ENCODE peak calls at places on chromosome 19, in eight cellular contexts. B, T, X, H, E, L, Z and N are unnamed samples.
A peak's percentile ranks its signal among the peaks of the same experiment; 100 is the strongest.

GRCh38 chr19:35389192-35389861 is 18.5 kb downstream of the GPR42 start:
- DNase-seq in B (no peak), T (no peak), X (no peak), H (no peak), E (no peak), L (no peak), Z (no peak), N (peak; percentile 46)

GRCh38 chr19:34972163-34972705 is 8.2 kb upstream of the ZNF792 start:
- DNase-seq in B (no peak), T (no peak), X (no peak), H (no peak), E (no peak), L (no peak), Z (no peak), N (no peak)

GRCh38 chr19:58093071-58093470 is 5.0 kb downstream of the ZSCAN18 start:
- DNase-seq in B (no peak), T (no peak), X (no peak), H (no peak), E (no peak), L (no peak), Z (no peak), N (no peak)

GRCh38 chr19:6126335-6126974 is 9.0 kb upstream of the ACSBG2 start:
- DNase-seq in B (no peak), T (no peak), X (no peak), H (peak; percentile 16), E (no peak), L (no peak), Z (no peak), N (no peak)

GRCh38 chr19:54041969-54042606 is 21.6 kb downstream of the VSTM1 start:
- DNase-seq in B (no peak), T (no peak), X (no peak), H (no peak), E (no peak), L (no peak), Z (no peak), N (no peak)

GRCh38 chr19:52660981-52661380 is 22.8 kb upstream of the ZNF83 start:
- DNase-seq in B (no peak), T (no peak), X (no peak), H (no peak), E (no peak), L (no peak), Z (no peak), N (no peak)

GRCh38 chr19:3073159-3073563 is 10.9 kb upstream of the TLE5 start:
- DNase-seq in B (no peak), T (no peak), X (peak; percentile 59), H (peak; percentile 48), E (no peak), L (no peak), Z (no peak), N (no peak)

GRCh38 chr19:21143846-21144245 is 2.0 kb downstream of the ZNF431 start:
- DNase-seq in B (peak; percentile 37), T (no peak), X (no peak), H (no peak), E (no peak), L (no peak), Z (no peak), N (no peak)

DNA sequence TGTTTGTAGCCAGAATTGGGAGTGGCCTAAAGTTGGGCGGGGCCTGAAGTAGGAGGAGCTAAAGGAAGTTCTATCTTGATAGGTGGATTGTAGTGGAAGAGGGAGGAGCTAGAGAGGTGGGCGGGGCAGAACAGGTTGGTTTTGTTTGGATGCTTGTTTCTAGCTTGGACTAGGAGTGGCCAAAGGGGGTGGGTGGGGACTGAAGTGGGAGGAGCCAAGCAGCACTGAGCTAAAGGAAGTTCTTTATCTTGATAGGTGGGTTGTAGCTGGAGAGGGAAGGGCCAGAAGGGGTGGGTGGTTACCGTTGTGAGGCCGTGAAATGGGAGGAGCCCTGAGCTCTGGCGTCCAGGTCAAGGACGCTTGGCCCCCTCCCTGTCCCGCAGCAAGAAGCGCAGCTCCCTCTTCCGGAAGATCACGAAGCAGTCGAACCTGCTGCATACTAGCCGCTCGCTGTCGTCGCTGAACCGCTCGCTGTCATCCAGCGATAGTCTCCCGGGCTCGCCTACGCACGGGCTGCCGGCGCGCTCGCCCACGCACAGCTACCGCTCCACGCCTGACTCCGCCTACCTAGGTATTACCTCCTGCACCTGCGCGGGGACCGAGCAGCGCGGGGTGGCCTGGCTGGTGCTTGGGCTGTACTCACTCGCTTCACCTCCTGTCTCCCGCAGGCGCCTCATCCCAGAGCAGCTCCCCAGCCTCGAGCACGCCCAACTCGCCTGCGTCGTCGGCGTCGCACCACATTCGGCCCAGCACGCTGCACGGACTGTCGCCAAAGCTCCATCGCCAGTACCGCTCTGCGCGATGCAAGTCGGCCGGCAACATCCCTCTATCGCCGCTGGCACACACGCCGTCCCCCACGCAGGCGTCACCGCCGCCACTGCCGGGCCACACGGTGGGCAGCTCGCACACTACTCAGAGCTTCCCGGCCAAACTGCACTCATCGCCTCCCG is 8.0 kb downstream of the DNASE2 start:
- DNase-seq in B (peak; percentile 46), T (no peak), X (no peak), H (peak; percentile 85), E (no peak), L (peak; percentile 80), Z (peak; percentile 94), N (no peak)
- TF ChIP-seq POLR2A in B (no peak), T (no peak), X (no peak), H (no peak), E (no peak), L (no peak), Z (no peak), N (no peak)

GRCh38 chr19:48962849-48963165 is 2.3 kb upstream of the FTL start:
- DNase-seq in B (no peak), T (no peak), X (no peak), H (no peak), E (no peak), L (no peak), Z (no peak), N (no peak)

GRCh38 chr19:48963371-48964204 is 1.5 kb upstream of the FTL start:
- DNase-seq in B (peak; percentile 76), T (peak; percentile 68), X (peak; percentile 84), H (peak; percentile 76), E (peak; percentile 86), L (peak; percentile 76), Z (peak; percentile 81), N (no peak)

GRCh38 chr19:48965806-48966540 is 864 bp downstream of the FTL start:
- DNase-seq in B (peak; percentile 80), T (peak; percentile 84), X (peak; percentile 87), H (peak; percentile 90), E (peak; percentile 89), L (peak; percentile 97), Z (peak; percentile 90), N (no peak)

GRCh38 chr19:48965033-48965805 is at the start of gene FTL:
- DNase-seq in B (peak; percentile 99), T (peak; percentile 97), X (peak; percentile 98), H (peak; percentile 98), E (peak; percentile 98), L (peak; percentile 97), Z (peak; percentile 98), N (no peak)

DNA sequence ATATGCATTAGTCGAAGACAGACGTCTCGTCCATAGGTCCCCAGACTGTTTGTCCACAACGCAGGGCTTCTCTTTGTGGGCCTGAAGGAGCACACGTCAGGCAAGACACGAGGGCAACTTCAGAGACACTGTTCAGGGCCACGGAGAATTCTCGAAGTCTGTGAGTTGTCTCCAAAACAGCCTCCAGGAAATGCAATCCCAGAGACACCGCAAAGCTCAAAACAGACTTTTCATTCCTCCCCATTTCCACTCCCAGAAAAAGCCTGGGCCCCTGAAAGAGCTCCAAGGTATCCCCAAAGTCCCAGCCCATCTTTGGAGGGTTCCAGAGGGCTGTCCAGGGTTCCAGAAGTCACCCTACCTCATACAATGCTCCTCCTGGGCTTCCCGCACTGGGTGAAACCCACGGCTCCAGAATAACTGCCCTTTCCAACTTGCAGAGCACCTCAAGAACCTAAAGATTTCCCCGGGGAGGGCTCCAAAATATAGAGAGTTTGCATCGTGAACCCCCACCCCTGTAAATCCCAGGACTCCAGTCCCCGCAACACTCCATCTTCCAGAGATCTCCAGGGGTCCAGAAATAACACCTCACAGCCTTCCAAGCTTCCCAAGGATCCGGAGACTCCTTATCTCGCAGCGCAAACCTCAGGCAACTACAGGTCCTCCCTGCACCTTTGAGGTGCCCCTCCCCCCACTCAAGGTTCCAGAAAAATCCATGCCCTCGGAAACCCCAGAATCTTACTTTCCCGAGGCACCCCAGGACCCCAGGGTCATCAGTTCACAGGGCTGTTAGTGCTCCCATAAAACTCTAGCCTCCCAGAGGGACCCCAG is 690 bp upstream of the FTL start:
- DNase-seq in B (no peak), T (no peak), X (no peak), H (peak; percentile 43), E (peak; percentile 56), L (peak; percentile 49), Z (no peak), N (peak; percentile 89)
- TF ChIP-seq POLR2A in B (no peak), T (no peak), X (no peak), H (no peak), E (no peak), L (no peak), Z (no peak), N (no peak)

DNA sequence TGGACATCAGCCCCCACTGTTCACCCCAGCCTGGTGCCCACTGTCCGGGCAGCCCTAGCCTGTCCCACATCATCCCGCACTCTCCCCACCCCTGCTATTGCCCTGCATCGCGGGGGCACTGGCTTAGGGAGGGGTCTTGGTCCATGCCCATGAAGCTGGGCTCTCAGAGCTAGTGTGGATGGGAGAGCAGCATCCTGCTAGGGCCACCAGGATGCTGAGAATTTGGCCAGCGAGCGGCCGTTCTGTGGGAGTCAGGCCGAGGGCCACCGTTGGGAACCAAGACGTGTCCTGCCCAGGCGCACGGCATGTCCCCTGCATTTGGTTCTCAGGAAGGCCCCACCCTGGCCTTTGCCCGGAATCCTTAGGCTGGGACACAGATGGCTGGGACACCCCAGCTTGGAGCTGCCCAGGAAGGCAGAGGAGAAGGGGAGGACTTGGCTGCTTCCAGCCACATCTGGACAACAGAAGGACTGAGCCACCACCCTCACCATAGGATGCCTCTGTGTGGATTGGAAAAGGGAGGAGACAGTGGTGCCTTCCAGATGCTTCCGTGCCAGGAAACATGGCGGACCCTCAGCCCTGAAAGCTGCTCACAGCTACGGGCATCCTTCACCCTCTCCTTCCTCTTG is 14.6 kb downstream of the ADGRE5 start:
- DNase-seq in B (no peak), T (no peak), X (no peak), H (no peak), E (no peak), L (no peak), Z (no peak), N (no peak)
- TF ChIP-seq POLR2A in B (no peak), T (no peak), X (no peak), H (no peak), E (no peak), L (no peak), Z (no peak), N (no peak)

GRCh38 chr19:30428281-30428680 is 56.1 kb downstream of the ZNF536 start:
- DNase-seq in B (no peak), T (no peak), X (no peak), H (no peak), E (no peak), L (no peak), Z (no peak), N (peak; percentile 77)

GRCh38 chr19:30423481-30423880 is 51.3 kb downstream of the ZNF536 start:
- DNase-seq in B (no peak), T (no peak), X (no peak), H (no peak), E (no peak), L (peak; percentile 36), Z (no peak), N (no peak)

GRCh38 chr19:30428856-30429255 is 56.7 kb downstream of the ZNF536 start:
- DNase-seq in B (no peak), T (no peak), X (no peak), H (no peak), E (no peak), L (no peak), Z (no peak), N (no peak)

GRCh38 chr19:30426864-30427263 is 54.7 kb downstream of the ZNF536 start:
- DNase-seq in B (no peak), T (no peak), X (no peak), H (no peak), E (no peak), L (no peak), Z (no peak), N (no peak)

GRCh38 chr19:30425885-30426838 is 54.0 kb downstream of the ZNF536 start:
- DNase-seq in B (no peak), T (no peak), X (no peak), H (no peak), E (no peak), L (no peak), Z (no peak), N (no peak)
- TF ChIP-seq POLR2A in B (no peak), T (no peak), X (no peak), H (no peak), E (no peak), L (no peak), Z (no peak), N (no peak)